ENCODE peak calls at places on chromosomes 2 and 18, in nine cellular contexts. One of them, this sample, is unnamed.
A peak's percentile ranks its signal among the peaks of the same experiment; 100 is the strongest.

GRCh38 chr2:84958135-84959044 is 12.6 kb upstream of the KCMF1 start:
- DNase-seq in psoas muscle: peak; percentile 27
- DNase-seq in upper lobe of right lung: peak; percentile 67
- DNase-seq in IMR-90: peak; percentile 97
- DNase-seq in SK-N-SH: no peak
- DNase-seq in body of pancreas: peak; percentile 88
- DNase-seq in cardiac muscle cell: peak; percentile 76
- DNase-seq in neural progenitor cell: peak; percentile 97
- DNase-seq in sigmoid colon: peak; percentile 62
- DNase-seq in this sample: peak; percentile 98

GRCh38 chr18:12086249-12086648 is 7.4 kb upstream of the ANKRD62 start:
- DNase-seq in psoas muscle: no peak
- DNase-seq in upper lobe of right lung: peak; percentile 79
- DNase-seq in IMR-90: no peak
- DNase-seq in SK-N-SH: no peak
- DNase-seq in body of pancreas: peak; percentile 98
- DNase-seq in cardiac muscle cell: no peak
- DNase-seq in neural progenitor cell: no peak
- DNase-seq in sigmoid colon: no peak
- DNase-seq in this sample: peak; percentile 93

GRCh38 chr18:3541549-3542386 is 91.8 kb downstream of the TGIF1 start:
- DNase-seq in psoas muscle: no peak
- DNase-seq in upper lobe of right lung: no peak
- DNase-seq in IMR-90: no peak
- DNase-seq in SK-N-SH: no peak
- DNase-seq in body of pancreas: no peak
- DNase-seq in cardiac muscle cell: no peak
- DNase-seq in neural progenitor cell: no peak
- DNase-seq in sigmoid colon: no peak
- DNase-seq in this sample: peak; percentile 43

GRCh38 chr18:13521418-13521817 is 204.9 kb downstream of the FAM210A start:
- DNase-seq in psoas muscle: no peak
- DNase-seq in upper lobe of right lung: no peak
- DNase-seq in IMR-90: no peak
- DNase-seq in SK-N-SH: no peak
- DNase-seq in body of pancreas: no peak
- DNase-seq in cardiac muscle cell: no peak
- DNase-seq in neural progenitor cell: no peak
- DNase-seq in sigmoid colon: no peak
- DNase-seq in this sample: no peak

GRCh38 chr2:171066110-171066509 is 94.6 kb downstream of the TLK1 start:
- DNase-seq in psoas muscle: no peak
- DNase-seq in upper lobe of right lung: no peak
- DNase-seq in IMR-90: no peak
- DNase-seq in SK-N-SH: no peak
- DNase-seq in body of pancreas: no peak
- DNase-seq in cardiac muscle cell: no peak
- DNase-seq in neural progenitor cell: no peak
- DNase-seq in sigmoid colon: no peak
- DNase-seq in this sample: no peak

GRCh38 chr2:17912266-17912691 is 33.8 kb downstream of the KCNS3 start:
- DNase-seq in psoas muscle: no peak
- DNase-seq in upper lobe of right lung: no peak
- DNase-seq in IMR-90: no peak
- DNase-seq in SK-N-SH: no peak
- DNase-seq in body of pancreas: no peak
- DNase-seq in cardiac muscle cell: no peak
- DNase-seq in neural progenitor cell: no peak
- DNase-seq in sigmoid colon: no peak
- DNase-seq in this sample: no peak

GRCh38 chr2:209938906-209939305 is 63.5 kb upstream of the RPE start:
- DNase-seq in psoas muscle: no peak
- DNase-seq in upper lobe of right lung: no peak
- DNase-seq in IMR-90: no peak
- DNase-seq in SK-N-SH: no peak
- DNase-seq in body of pancreas: no peak
- DNase-seq in cardiac muscle cell: no peak
- DNase-seq in neural progenitor cell: no peak
- DNase-seq in sigmoid colon: no peak
- DNase-seq in this sample: no peak

GRCh38 chr2:201904529-201905420 is 98.4 kb downstream of the CDK15 start:
- DNase-seq in psoas muscle: no peak
- DNase-seq in upper lobe of right lung: no peak
- DNase-seq in IMR-90: peak; percentile 65
- DNase-seq in SK-N-SH: no peak
- DNase-seq in body of pancreas: no peak
- DNase-seq in cardiac muscle cell: no peak
- DNase-seq in neural progenitor cell: no peak
- DNase-seq in sigmoid colon: no peak
- DNase-seq in this sample: no peak

GRCh38 chr2:3638456-3638810 is 19.6 kb upstream of the ALLC start:
- DNase-seq in psoas muscle: no peak
- DNase-seq in upper lobe of right lung: peak; percentile 35
- DNase-seq in IMR-90: no peak
- DNase-seq in SK-N-SH: no peak
- DNase-seq in body of pancreas: no peak
- DNase-seq in cardiac muscle cell: no peak
- DNase-seq in neural progenitor cell: no peak
- DNase-seq in sigmoid colon: peak; percentile 53
- DNase-seq in this sample: no peak

GRCh38 chr2:71672011-71672639 is 218.8 kb downstream of the DYSF start:
- DNase-seq in psoas muscle: no peak
- DNase-seq in upper lobe of right lung: peak; percentile 50
- DNase-seq in IMR-90: no peak
- DNase-seq in SK-N-SH: peak; percentile 40
- DNase-seq in body of pancreas: no peak
- DNase-seq in cardiac muscle cell: no peak
- DNase-seq in neural progenitor cell: peak; percentile 59
- DNase-seq in sigmoid colon: no peak
- DNase-seq in this sample: no peak

GRCh38 chr2:143463717-143464116 is 334.5 kb downstream of the ARHGAP15 start:
- DNase-seq in psoas muscle: no peak
- DNase-seq in upper lobe of right lung: no peak
- DNase-seq in IMR-90: no peak
- DNase-seq in SK-N-SH: no peak
- DNase-seq in body of pancreas: no peak
- DNase-seq in cardiac muscle cell: no peak
- DNase-seq in neural progenitor cell: no peak
- DNase-seq in sigmoid colon: no peak
- DNase-seq in this sample: no peak

GRCh38 chr2:9107168-9108025 is 99.2 kb upstream of the ASAP2 start:
- DNase-seq in psoas muscle: no peak
- DNase-seq in upper lobe of right lung: peak; percentile 85
- DNase-seq in IMR-90: no peak
- DNase-seq in SK-N-SH: no peak
- DNase-seq in body of pancreas: no peak
- DNase-seq in cardiac muscle cell: no peak
- DNase-seq in neural progenitor cell: no peak
- DNase-seq in sigmoid colon: no peak
- DNase-seq in this sample: no peak

GRCh38 chr2:188599140-188599539 is 307.5 kb downstream of the GULP1 start:
- DNase-seq in psoas muscle: no peak
- DNase-seq in upper lobe of right lung: no peak
- DNase-seq in IMR-90: peak; percentile 8
- DNase-seq in SK-N-SH: no peak
- DNase-seq in body of pancreas: no peak
- DNase-seq in cardiac muscle cell: no peak
- DNase-seq in neural progenitor cell: no peak
- DNase-seq in sigmoid colon: no peak
- DNase-seq in this sample: no peak

GRCh38 chr18:21740724-21741510 is at the start of gene MIB1:
- DNase-seq in psoas muscle: peak; percentile 99
- DNase-seq in upper lobe of right lung: no peak
- DNase-seq in IMR-90: peak; percentile 41
- DNase-seq in SK-N-SH: peak; percentile 96
- DNase-seq in body of pancreas: peak; percentile 99
- DNase-seq in cardiac muscle cell: no peak
- DNase-seq in neural progenitor cell: peak; percentile 100
- DNase-seq in sigmoid colon: peak; percentile 78
- DNase-seq in this sample: no peak

GRCh38 chr18:21745234-21745633 is 4.6 kb downstream of the MIB1 start:
- DNase-seq in psoas muscle: no peak
- DNase-seq in upper lobe of right lung: no peak
- DNase-seq in IMR-90: no peak
- DNase-seq in SK-N-SH: no peak
- DNase-seq in body of pancreas: no peak
- DNase-seq in cardiac muscle cell: no peak
- DNase-seq in neural progenitor cell: no peak
- DNase-seq in sigmoid colon: no peak
- DNase-seq in this sample: no peak

GRCh38 chr18:21741511-21742322 is 1.1 kb downstream of the MIB1 start:
- DNase-seq in psoas muscle: peak; percentile 44
- DNase-seq in upper lobe of right lung: peak; percentile 78
- DNase-seq in IMR-90: peak; percentile 9
- DNase-seq in SK-N-SH: peak; percentile 63
- DNase-seq in body of pancreas: peak; percentile 43
- DNase-seq in cardiac muscle cell: no peak
- DNase-seq in neural progenitor cell: no peak
- DNase-seq in sigmoid colon: peak; percentile 78
- DNase-seq in this sample: no peak

GRCh38 chr18:21742323-21742687 is 1.7 kb downstream of the MIB1 start:
- DNase-seq in psoas muscle: no peak
- DNase-seq in upper lobe of right lung: no peak
- DNase-seq in IMR-90: peak; percentile 30
- DNase-seq in SK-N-SH: no peak
- DNase-seq in body of pancreas: no peak
- DNase-seq in cardiac muscle cell: no peak
- DNase-seq in neural progenitor cell: no peak
- DNase-seq in sigmoid colon: no peak
- DNase-seq in this sample: no peak

DNA sequence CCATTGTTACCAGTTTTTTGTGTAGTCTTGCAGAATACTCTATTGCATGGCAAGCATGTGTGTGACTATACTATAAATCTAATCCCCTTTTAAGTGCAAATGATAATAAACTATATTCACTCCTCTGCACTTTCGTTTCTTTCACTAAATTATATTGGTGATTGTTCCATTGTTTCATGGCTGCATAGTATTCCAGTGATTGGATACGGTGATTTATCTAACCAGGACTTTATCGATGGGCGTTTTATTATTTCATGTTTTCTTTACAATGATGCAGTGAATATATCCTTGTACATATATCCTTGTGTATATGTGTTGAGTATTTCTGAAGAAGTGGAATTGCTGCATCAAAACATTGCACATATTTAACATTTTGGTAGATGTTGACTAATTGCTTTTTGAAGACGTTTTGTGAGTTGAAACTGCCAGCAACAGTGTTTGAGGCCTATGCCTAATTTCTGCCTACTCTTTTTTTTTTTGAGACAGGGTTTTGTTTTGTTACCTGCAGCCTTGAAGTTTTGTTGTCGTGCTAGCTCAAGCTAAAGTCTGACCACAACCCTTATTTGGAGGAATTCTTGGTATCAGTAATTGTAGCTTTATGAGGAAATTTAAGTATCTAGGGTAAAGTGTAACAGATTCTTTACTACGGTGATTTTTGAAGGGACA is 2.7 kb downstream of the MIB1 start:
- DNase-seq in psoas muscle: no peak
- DNase-seq in upper lobe of right lung: no peak
- DNase-seq in IMR-90: no peak
- DNase-seq in SK-N-SH: no peak
- DNase-seq in body of pancreas: no peak
- DNase-seq in cardiac muscle cell: no peak
- DNase-seq in neural progenitor cell: no peak
- DNase-seq in sigmoid colon: no peak
- DNase-seq in this sample: no peak
- H3K4me1 ChIP-seq in psoas muscle: peaks cover 26% of the 10 kb centered on the region
- H3K4me1 ChIP-seq in upper lobe of right lung: peaks cover 28% of the 10 kb centered on the region
- H3K4me1 ChIP-seq in IMR-90: no peaks in the 10 kb centered on the region
- H3K4me1 ChIP-seq in SK-N-SH: peaks cover 12% of the 10 kb centered on the region
- H3K4me1 ChIP-seq in body of pancreas: peaks cover 30% of the 10 kb centered on the region
- H3K4me1 ChIP-seq in cardiac muscle cell: peaks cover 17% of the 10 kb centered on the region
- H3K4me1 ChIP-seq in neural progenitor cell: peaks cover 57% of the 10 kb centered on the region
- H3K4me1 ChIP-seq in sigmoid colon: peaks cover 8% of the 10 kb centered on the region
- H3K4me1 ChIP-seq in this sample: peaks cover 4% of the 10 kb centered on the region

DNA sequence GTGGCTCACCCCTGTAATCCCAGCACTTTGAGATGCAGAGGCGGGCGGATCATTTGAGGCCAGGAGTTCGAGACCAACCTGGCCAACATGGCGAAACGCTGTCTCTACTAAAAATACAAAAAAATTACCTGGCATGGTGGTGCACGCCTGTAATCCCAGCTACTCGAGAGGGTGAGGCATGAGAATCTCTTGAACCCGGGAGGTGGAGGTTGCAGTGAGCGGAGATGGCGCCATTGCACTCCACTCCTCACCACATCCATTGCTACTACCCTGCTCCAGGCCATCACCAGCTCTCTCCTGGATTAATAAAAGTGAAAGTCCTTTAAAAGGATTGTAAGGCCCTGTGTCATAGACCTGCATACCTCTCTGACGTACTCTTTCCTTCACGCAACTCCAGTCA is 1.2 kb downstream of the RMP24 start:
- DNase-seq in psoas muscle: no peak
- DNase-seq in upper lobe of right lung: no peak
- DNase-seq in IMR-90: no peak
- DNase-seq in SK-N-SH: no peak
- DNase-seq in body of pancreas: no peak
- DNase-seq in cardiac muscle cell: no peak
- DNase-seq in neural progenitor cell: no peak
- DNase-seq in sigmoid colon: no peak
- DNase-seq in this sample: no peak
- H3K27ac ChIP-seq in psoas muscle: no peak overlapping the region
- H3K27ac ChIP-seq in upper lobe of right lung: no peak overlapping the region
- H3K27ac ChIP-seq in IMR-90: no peak overlapping the region
- H3K27ac ChIP-seq in SK-N-SH: no peak overlapping the region
- H3K27ac ChIP-seq in body of pancreas: no peak overlapping the region
- H3K27ac ChIP-seq in cardiac muscle cell: no peak overlapping the region
- H3K27ac ChIP-seq in neural progenitor cell: no peak overlapping the region
- H3K27ac ChIP-seq in sigmoid colon: peak overlapping the region; percentile 92
- H3K27ac ChIP-seq in this sample: no peak overlapping the region

DNA sequence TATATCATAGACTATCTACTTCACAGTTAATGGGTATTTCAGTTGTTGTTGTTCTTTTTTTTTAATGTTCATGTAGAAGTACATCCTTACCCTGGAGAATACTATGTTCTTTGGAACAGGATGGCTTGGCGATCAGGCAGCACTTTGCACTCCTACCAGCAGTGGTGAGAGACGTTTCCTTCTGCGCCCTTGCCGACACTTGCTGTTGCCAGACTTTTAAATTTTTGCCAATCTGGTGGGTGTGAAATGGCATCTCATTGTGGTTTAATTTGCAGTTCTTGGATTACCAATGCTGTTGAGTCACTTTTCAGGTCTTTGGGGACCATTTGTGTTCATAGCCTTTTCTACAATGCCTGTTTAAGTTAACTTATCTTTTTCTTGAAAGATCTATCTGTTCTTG is 197.3 kb downstream of the SH3RF3 start:
- DNase-seq in psoas muscle: no peak
- DNase-seq in upper lobe of right lung: no peak
- DNase-seq in IMR-90: no peak
- DNase-seq in SK-N-SH: no peak
- DNase-seq in body of pancreas: no peak
- DNase-seq in cardiac muscle cell: no peak
- DNase-seq in neural progenitor cell: no peak
- DNase-seq in sigmoid colon: no peak
- DNase-seq in this sample: no peak
- H3K4me1 ChIP-seq in psoas muscle: peaks cover 45% of the 10 kb centered on the region
- H3K4me1 ChIP-seq in upper lobe of right lung: peaks cover 48% of the 10 kb centered on the region
- H3K4me1 ChIP-seq in IMR-90: peaks cover 38% of the 10 kb centered on the region
- H3K4me1 ChIP-seq in SK-N-SH: peaks cover 37% of the 10 kb centered on the region
- H3K4me1 ChIP-seq in body of pancreas: peaks cover 9% of the 10 kb centered on the region
- H3K4me1 ChIP-seq in cardiac muscle cell: no peaks in the 10 kb centered on the region
- H3K4me1 ChIP-seq in neural progenitor cell: no peaks in the 10 kb centered on the region
- H3K4me1 ChIP-seq in sigmoid colon: peaks cover 27% of the 10 kb centered on the region
- H3K4me1 ChIP-seq in this sample: peaks cover 33% of the 10 kb centered on the region

GRCh38 chr2:38747819-38748218 is 3.3 kb downstream of the SRSF7 start:
- DNase-seq in psoas muscle: no peak
- DNase-seq in upper lobe of right lung: no peak
- DNase-seq in IMR-90: no peak
- DNase-seq in SK-N-SH: no peak
- DNase-seq in body of pancreas: no peak
- DNase-seq in cardiac muscle cell: no peak
- DNase-seq in neural progenitor cell: no peak
- DNase-seq in sigmoid colon: no peak
- DNase-seq in this sample: no peak
- H3K27ac ChIP-seq in psoas muscle: no peak overlapping the region
- H3K27ac ChIP-seq in upper lobe of right lung: no peak overlapping the region
- H3K27ac ChIP-seq in IMR-90: no peak overlapping the region
- H3K27ac ChIP-seq in SK-N-SH: peak overlapping the region; percentile 9
- H3K27ac ChIP-seq in body of pancreas: no peak overlapping the region
- H3K27ac ChIP-seq in cardiac muscle cell: peak overlapping the region; percentile 55
- H3K27ac ChIP-seq in neural progenitor cell: peak overlapping the region; percentile 2
- H3K27ac ChIP-seq in sigmoid colon: peak overlapping the region; percentile 46
- H3K27ac ChIP-seq in this sample: no peak overlapping the region